ENCODE peak calls at places on chromosome 9, in ten cellular contexts. G is breast epithelium; E is Calu3; V is AG04450; H is GDM1; U is effector memory CD8-positive, alpha-beta T cell; C is NCI-H524 treated with DMSO at 0.1 percent for 48 hours; D is WTC11; Y is psoas muscle; Q is T47D. Z is an unnamed sample.

GRCh38 chr9:99430301-99430700 is 208.2 kb downstream of the SEC61B start:
- DNase-seq in Y (no peak), U (no peak), C (no peak), V (no peak), G (no peak), Q (no peak), D (no peak), H (no peak), E (no peak), Z (no peak)

GRCh38 chr9:31394040-31394473 is 990.4 kb upstream of the ACO1 start:
- DNase-seq in U (no peak), H (no peak), Q (no peak), G (no peak), Y (no peak), C (peak; percentile 99), D (no peak), V (no peak), E (no peak), Z (no peak)

GRCh38 chr9:34992376-34992951 is 2.9 kb downstream of the DNAJB5 start:
- DNase-seq in H (no peak), D (no peak), Q (no peak), Y (peak; percentile 90), V (peak; percentile 72), C (no peak), U (no peak), E (no peak), G (no peak), Z (no peak)

GRCh38 chr9:27548055-27548741 is 18.6 kb upstream of the MOB3B start:
- DNase-seq in D (no peak), H (no peak), C (no peak), Y (no peak), G (no peak), Q (no peak), V (no peak), U (no peak), E (no peak), Z (no peak)

GRCh38 chr9:125655691-125656410 is 51.2 kb downstream of the MAPKAP1 start:
- DNase-seq in U (no peak), H (no peak), Q (no peak), Y (no peak), G (no peak), V (no peak), D (no peak), C (no peak), E (no peak), Z (no peak)

GRCh38 chr9:109481747-109482325 is 16.3 kb downstream of the PTPN3 start:
- DNase-seq in Y (no peak), V (no peak), G (no peak), Q (no peak), C (no peak), D (no peak), U (no peak), E (no peak), H (no peak), Z (no peak)

GRCh38 chr9:78031271-78031825 is at the start of gene GNAQ:
- DNase-seq in V (no peak), H (no peak), Y (peak; percentile 46), Q (no peak), U (peak; percentile 44), G (no peak), E (peak; percentile 20), D (peak; percentile 46), C (no peak), Z (no peak)

GRCh38 chr9:91716815-91717214 is 233.2 kb downstream of the ROR2 start:
- DNase-seq in U (no peak), G (no peak), D (no peak), Q (no peak), E (no peak), V (no peak), H (no peak), Y (no peak), C (no peak), Z (no peak)

GRCh38 chr9:22529426-22530199 is 83.0 kb downstream of the DMRTA1 start:
- DNase-seq in U (no peak), V (no peak), H (no peak), C (no peak), E (no peak), D (no peak), Q (no peak), G (no peak), Y (no peak), Z (no peak)

GRCh38 chr9:76516350-76516749 is 57.4 kb downstream of the GCNT1 start:
- DNase-seq in U (peak; percentile 18), G (no peak), V (no peak), H (peak; percentile 36), Y (no peak), C (no peak), D (no peak), Q (no peak), E (no peak), Z (no peak)

GRCh38 chr9:131707050-131707449 is 32.8 kb downstream of the RAPGEF1 start:
- DNase-seq in H (no peak), U (no peak), Y (no peak), C (no peak), Q (no peak), D (no peak), G (no peak), V (no peak), E (no peak), Z (no peak)

GRCh38 chr9:138053996-138054752 is 176.6 kb downstream of the CACNA1B start:
- DNase-seq in Q (peak; percentile 66), V (no peak), C (no peak), G (no peak), Y (no peak), E (no peak), H (no peak), D (peak; percentile 6), U (no peak), Z (no peak)

GRCh38 chr9:134601764-134602163 is 39.8 kb upstream of the COL5A1 start:
- DNase-seq in Q (no peak), V (no peak), D (no peak), E (no peak), Y (no peak), G (peak; percentile 7), U (no peak), C (no peak), H (no peak), Z (no peak)

GRCh38 chr9:92665836-92666235 is 4.1 kb downstream of the IPPK start:
- DNase-seq in Q (no peak), H (no peak), Y (no peak), C (no peak), D (no peak), G (no peak), V (no peak), E (no peak), U (no peak), Z (no peak)

GRCh38 chr9:121725008-121725795 is 73.8 kb downstream of the DAB2IP start:
- DNase-seq in D (no peak), E (no peak), G (peak; percentile 94), C (no peak), U (no peak), Y (peak; percentile 94), Q (no peak), V (peak; percentile 98), H (no peak), Z (no peak)

GRCh38 chr9:129737479-129738269 is 15.2 kb downstream of the PTGES start:
- DNase-seq in Y (peak; percentile 85), E (peak; percentile 83), G (peak; percentile 76), U (peak; percentile 87), Q (peak; percentile 90), V (no peak), C (peak; percentile 10), H (peak; percentile 70), D (peak; percentile 90), Z (peak; percentile 69)

GRCh38 chr9:82073551-82073950 is 85.0 kb downstream of the SPATA31D1 start:
- DNase-seq in C (no peak), D (no peak), Q (no peak), E (no peak), U (no peak), G (no peak), Y (no peak), H (no peak), V (no peak), Z (no peak)

GRCh38 chr9:125929846-125930245 is 182.7 kb downstream of the PBX3 start:
- DNase-seq in U (no peak), G (no peak), Q (no peak), C (no peak), H (no peak), Y (no peak), E (no peak), V (no peak), D (no peak), Z (no peak)

GRCh38 chr9:137308102-137308619 is 6.1 kb upstream of the NRARP start:
- DNase-seq in D (no peak), Y (no peak), U (no peak), C (no peak), H (no peak), V (no peak), E (no peak), G (no peak), Q (no peak), Z (no peak)

GRCh38 chr9:135356796-135357195 is 122.8 kb upstream of the PPP1R26 start:
- DNase-seq in Y (no peak), C (no peak), G (no peak), H (no peak), Q (no peak), E (no peak), U (no peak), V (no peak), D (no peak), Z (no peak)

GRCh38 chr9:86598411-86599239 is 244.4 kb upstream of the TUT7 start:
- DNase-seq in V (no peak), U (no peak), G (no peak), D (no peak), C (no peak), H (no peak), Q (no peak), Y (no peak), E (no peak), Z (no peak)

GRCh38 chr9:123168526-123168925 is 99.9 kb downstream of the STRBP start:
- DNase-seq in H (no peak), C (no peak), D (no peak), G (no peak), U (no peak), V (no peak), E (no peak), Q (no peak), Y (no peak), Z (no peak)

GRCh38 chr9:24879591-24879990 is 333.9 kb upstream of the IZUMO3 start:
- DNase-seq in Q (no peak), C (no peak), V (no peak), H (no peak), G (no peak), D (no peak), U (no peak), E (no peak), Y (no peak), Z (no peak)

GRCh38 chr9:137723396-137724113 is 104.8 kb downstream of the EHMT1 start:
- DNase-seq in Y (no peak), U (peak; percentile 15), Q (no peak), V (no peak), C (no peak), E (no peak), D (no peak), G (no peak), H (no peak), Z (peak; percentile 9)

GRCh38 chr9:81032831-81033230 is 656.5 kb downstream of the TLE1 start:
- DNase-seq in V (no peak), Q (no peak), H (no peak), Y (no peak), C (no peak), E (no peak), U (no peak), G (no peak), D (no peak), Z (no peak)

GRCh38 chr9:115042781-115043509 is 75.0 kb downstream of the TNC start:
- DNase-seq in Q (no peak), D (no peak), U (no peak), G (peak; percentile 82), E (no peak), Y (no peak), V (no peak), H (peak; percentile 30), C (no peak), Z (no peak)

GRCh38 chr9:78695521-78695920 is 398.6 kb downstream of the PSAT1 start:
- DNase-seq in Q (no peak), E (no peak), Y (no peak), U (no peak), V (no peak), D (no peak), G (no peak), H (no peak), C (no peak), Z (no peak)

GRCh38 chr9:29078063-29078660 is 1504.9 kb upstream of the C9orf72 start:
- DNase-seq in C (no peak), U (no peak), H (no peak), V (no peak), D (no peak), E (no peak), Q (no peak), Y (no peak), G (no peak), Z (no peak)

Z was measured in effector memory CD4-positive, alpha-beta T cell.